ENCODE peak calls at places on chromosomes 4 and X, in eight cellular contexts. M is testis; T is CD8-positive, alpha-beta memory T cell; H is CD4-positive, CD25-positive, alpha-beta regulatory T cell; C is fibroblast of lung; N is thoracic aorta; V is CD4-positive, alpha-beta memory T cell; Z is kidney. Y is an unnamed sample.

GRCh38 chrX:5051831-5052491 is 1176.7 kb downstream of the NLGN4X start:
- DNase-seq in M (peak), T (no peak), H (no peak), C (peak), N (peak), V (no peak), Z (no peak), Y (no peak)

GRCh38 chr4:108622022-108622421 is 1.6 kb downstream of the RPL34 start:
- DNase-seq in M (no peak), T (no peak), H (no peak), C (no peak), N (no peak), V (no peak), Z (no peak), Y (no peak)

GRCh38 chr4:107269175-107269574 is 233.1 kb upstream of the DKK2 start:
- DNase-seq in M (no peak), T (no peak), H (no peak), C (no peak), N (no peak), V (no peak), Z (peak), Y (no peak)

GRCh38 chr4:101972791-101973190 is 182.3 kb downstream of the BANK1 start:
- DNase-seq in M (no peak), T (no peak), H (no peak), C (no peak), N (no peak), V (no peak), Z (no peak), Y (no peak)

GRCh38 chrX:67524950-67525691 is 18.7 kb upstream of the AR start:
- DNase-seq in M (no peak), T (no peak), H (no peak), C (no peak), N (no peak), V (no peak), Z (no peak), Y (no peak)

GRCh38 chrX:122134291-122134690 is 1049.8 kb upstream of the GRIA3 start:
- DNase-seq in M (no peak), T (no peak), H (no peak), C (no peak), N (no peak), V (no peak), Z (no peak), Y (no peak)

GRCh38 chr4:168651864-168652263 is 155.0 kb downstream of the PALLD start:
- DNase-seq in M (no peak), T (no peak), H (no peak), C (no peak), N (no peak), V (no peak), Z (no peak), Y (no peak)

GRCh38 chr4:137572647-137573046 is 40.4 kb upstream of the PCDH18 start:
- DNase-seq in M (no peak), T (no peak), H (no peak), C (no peak), N (no peak), V (no peak), Z (peak), Y (no peak)

GRCh38 chrX:79176028-79176427 is 31.5 kb downstream of the GPR174 start:
- DNase-seq in M (no peak), T (no peak), H (peak), C (no peak), N (no peak), V (no peak), Z (no peak), Y (no peak)

GRCh38 chrX:154541896-154542722 is 4.5 kb downstream of the G6PD start:
- DNase-seq in M (peak), T (no peak), H (peak), C (peak), N (peak), V (no peak), Z (peak), Y (no peak)

GRCh38 chr4:162475221-162475620 is 311.4 kb upstream of the FSTL5 start:
- DNase-seq in M (no peak), T (no peak), H (no peak), C (peak), N (no peak), V (no peak), Z (no peak), Y (no peak)

DNA sequence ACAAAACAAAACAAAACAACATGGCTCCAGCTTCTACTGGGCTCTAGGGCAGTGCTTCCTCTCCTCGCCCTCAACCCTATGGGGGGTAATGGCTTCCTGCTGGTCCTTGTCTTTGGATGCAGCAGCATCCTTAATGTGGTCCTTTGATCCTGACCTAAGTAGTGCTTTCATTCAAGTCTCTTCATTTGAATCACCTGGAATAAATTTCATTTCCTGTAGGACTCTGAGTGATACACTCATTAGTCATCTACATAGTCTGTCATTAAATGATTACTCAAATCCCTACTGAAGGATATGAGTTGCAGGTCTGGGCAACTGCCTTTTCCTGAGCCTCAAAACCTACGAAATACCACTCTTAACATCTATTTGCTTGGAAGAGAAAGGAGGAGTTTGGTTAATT is 54.5 kb downstream of the RHOH start:
- DNase-seq in M (no peak), T (no peak), H (peak), C (peak), N (no peak), V (no peak), Z (no peak), Y (no peak)
- H3K27ac ChIP-seq in M (no peak), T (no peak), H (no peak), C (no peak), N (no peak), V (no peak), Z (no peak), Y (no peak)

DNA sequence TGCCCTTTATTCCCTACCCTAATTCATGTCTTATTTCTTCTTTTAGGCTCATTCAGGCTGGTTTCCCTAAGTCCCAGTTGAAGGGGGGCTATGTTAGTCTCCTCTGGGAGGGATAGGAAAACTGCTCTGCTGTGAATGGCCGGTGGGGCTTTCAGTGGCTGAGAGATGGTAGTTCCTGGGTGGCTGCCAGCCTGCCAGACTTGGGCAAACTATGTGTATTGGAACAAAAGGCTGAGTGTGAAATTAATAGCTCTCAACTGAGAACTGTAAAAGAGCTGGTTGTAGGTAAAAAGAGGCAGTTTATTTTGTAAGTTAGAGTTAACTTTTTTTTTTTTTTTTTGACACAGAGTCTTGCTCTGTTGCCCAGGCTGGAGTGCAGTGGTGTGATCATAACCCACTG is 28.8 kb downstream of the ARHGAP10 start:
- DNase-seq in M (peak), T (no peak), H (no peak), C (no peak), N (no peak), V (no peak), Z (no peak), Y (no peak)
- H3K27ac ChIP-seq in M (no peak), T (no peak), H (no peak), C (no peak), N (peak), V (no peak), Z (no peak), Y (no peak)

DNA sequence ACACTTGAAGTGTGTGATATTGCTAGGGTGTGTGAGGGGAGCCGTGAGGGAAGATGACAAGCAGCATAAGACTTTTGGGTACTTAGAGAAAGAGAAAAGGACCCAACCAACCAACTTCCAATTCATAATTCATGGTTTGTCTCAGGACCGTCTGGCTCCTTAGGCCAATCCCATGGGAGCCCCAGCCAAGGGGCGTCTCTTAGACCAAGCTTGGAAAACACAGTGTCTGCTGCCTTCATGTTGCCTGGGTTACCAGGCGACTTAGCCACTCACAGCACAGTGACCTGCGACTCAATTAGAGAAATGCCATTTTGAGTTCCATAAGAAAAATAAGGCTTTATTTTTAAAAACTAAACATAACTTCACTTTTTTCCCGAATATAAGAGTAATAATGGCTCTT is 32.7 kb downstream of the BST1 start:
- DNase-seq in M (no peak), T (no peak), H (no peak), C (no peak), N (no peak), V (no peak), Z (no peak), Y (no peak)
- H3K27ac ChIP-seq in M (no peak), T (no peak), H (no peak), C (no peak), N (no peak), V (no peak), Z (no peak), Y (no peak)

GRCh38 chr4:65552071-65552470 is 118.2 kb downstream of the EPHA5 start:
- DNase-seq in M (no peak), T (no peak), H (no peak), C (peak), N (no peak), V (no peak), Z (no peak), Y (no peak)
- H3K27ac ChIP-seq in M (no peak), T (no peak), H (no peak), C (no peak), N (no peak), V (no peak), Z (no peak), Y (no peak)

GRCh38 chrX:3257471-3257870 is 89.0 kb downstream of the MXRA5 start:
- DNase-seq in M (no peak), T (no peak), H (no peak), C (peak), N (no peak), V (no peak), Z (no peak), Y (no peak)
- H3K27ac ChIP-seq in M (no peak), T (no peak), H (no peak), C (no peak), N (no peak), V (no peak), Z (no peak), Y (no peak)

GRCh38 chrX:71625471-71625870 is 7.2 kb upstream of the CXCR3 start:
- DNase-seq in M (no peak), T (no peak), H (no peak), C (no peak), N (no peak), V (no peak), Z (no peak), Y (no peak)

GRCh38 chrX:71622347-71623104 is 4.2 kb upstream of the CXCR3 start:
- DNase-seq in M (peak), T (peak), H (peak), C (peak), N (no peak), V (peak), Z (peak), Y (no peak)

GRCh38 chrX:71621644-71622346 is 3.5 kb upstream of the CXCR3 start:
- DNase-seq in M (no peak), T (no peak), H (no peak), C (peak), N (no peak), V (no peak), Z (no peak), Y (no peak)

GRCh38 chrX:71623714-71624113 is 5.4 kb upstream of the CXCR3 start:
- DNase-seq in M (no peak), T (no peak), H (peak), C (no peak), N (no peak), V (no peak), Z (no peak), Y (no peak)

DNA sequence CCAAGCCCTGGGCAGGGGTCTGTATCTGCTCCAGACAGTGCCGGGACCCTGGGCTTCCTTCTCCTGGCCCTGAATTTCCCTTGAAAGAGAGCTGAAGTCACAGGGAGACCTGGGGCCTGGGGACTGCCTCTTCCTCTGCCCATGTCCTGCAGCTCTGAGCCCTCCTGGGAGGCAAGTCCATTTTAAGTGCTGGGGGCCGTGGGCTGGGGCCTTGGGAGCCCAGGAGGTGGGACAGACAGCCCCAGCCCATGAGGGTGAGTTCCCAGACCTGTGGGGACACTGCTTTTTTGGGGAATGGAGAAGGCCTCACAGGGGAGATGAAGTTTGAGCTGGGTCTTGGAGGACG is 4.8 kb upstream of the CXCR3 start:
- DNase-seq in M (no peak), T (no peak), H (no peak), C (no peak), N (no peak), V (no peak), Z (no peak), Y (no peak)
- H3K27ac ChIP-seq in M (peak), T (peak), H (peak), C (peak), N (peak), V (peak), Z (peak), Y (no peak)

Y was measured in SK-N-MC.